ENCODE peak calls at places on chromosomes 7 and 10, in four cellular contexts. R is cardiac muscle cell, P is left ventricle myocardium inferior, H is pancreas. C is an unnamed sample. For H3K36me3, the result is how much of the 10 kb centered on the place peaks cover.

GRCh38 chr7:57417736-57418135 is 32.2 kb upstream of the ZNF716 start:
- DNase-seq in R (no peak), P (no peak), H (no peak), C (no peak)

GRCh38 chr10:3102721-3103410 is 35.5 kb downstream of the PFKP start:
- DNase-seq in R (peak), P (no peak), H (no peak), C (no peak)

GRCh38 chr7:47556511-47557180 is 25.3 kb downstream of the TNS3 start:
- DNase-seq in R (no peak), P (no peak), H (no peak), C (no peak)

GRCh38 chr10:118800920-118801319 is 46.1 kb upstream of the CACUL1 start:
- DNase-seq in R (peak), P (no peak), H (no peak), C (no peak)

GRCh38 chr7:127976056-127976455 is 55.2 kb downstream of the LRRC4 start:
- DNase-seq in R (peak), P (no peak), H (no peak), C (no peak)

GRCh38 chr10:72764151-72764550 is 72.2 kb downstream of the MCU start:
- DNase-seq in R (peak), P (no peak), H (no peak), C (peak)

GRCh38 chr7:141071260-141071854 is 2.5 kb upstream of the TMEM178B start:
- DNase-seq in R (peak), P (peak), H (peak), C (no peak)

GRCh38 chr10:100894589-100895294 is 18.0 kb upstream of the SLF2 start:
- DNase-seq in R (no peak), P (no peak), H (no peak), C (no peak)

GRCh38 chr7:158582089-158582456 is 5.5 kb downstream of the PTPRN2 start:
- DNase-seq in R (no peak), P (no peak), H (no peak), C (no peak)

GRCh38 chr7:87287738-87288341 is 57.6 kb upstream of the CROT start:
- DNase-seq in R (no peak), P (no peak), H (no peak), C (no peak)

GRCh38 chr10:23897864-23898263 is 311.1 kb upstream of the KIAA1217 start:
- DNase-seq in R (no peak), P (no peak), H (no peak), C (no peak)

GRCh38 chr7:95690367-95690947 is 81.9 kb upstream of the DYNC1I1 start:
- DNase-seq in R (peak), P (no peak), H (no peak), C (no peak)

DNA sequence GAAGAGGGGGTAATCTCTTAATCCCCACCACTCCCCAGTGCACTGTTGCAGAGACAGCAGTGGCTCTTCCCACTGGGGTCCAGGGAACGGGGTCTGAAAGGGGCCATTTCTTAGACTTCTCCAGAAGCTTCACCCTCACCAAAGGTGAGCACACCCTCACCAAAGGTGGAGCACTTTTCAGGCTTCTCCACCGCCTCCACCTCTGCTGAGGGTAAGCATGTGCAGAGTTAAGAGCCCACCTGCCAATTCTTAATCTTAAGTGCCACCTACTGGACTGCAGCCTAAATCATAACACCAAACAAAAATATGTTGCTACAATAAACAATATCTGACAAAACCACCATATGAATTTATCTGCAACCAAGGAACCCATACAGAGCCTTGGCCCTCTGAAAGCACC is 27.0 kb downstream of the SNX13 start:
- DNase-seq in R (no peak), P (no peak), H (no peak), C (no peak)
- TF ChIP-seq CTCF in R (no peak), P (no peak), H (no peak), C (no peak)

GRCh38 chr7:81845628-81846259 is 75.9 kb upstream of the HGF start:
- DNase-seq in R (peak), P (no peak), H (no peak), C (no peak)
- H3K4me3 ChIP-seq in R (no peak), P (peak), H (no peak), C (no peak)

GRCh38 chr7:135620980-135621850 is 41.1 kb upstream of the STMP1 start:
- DNase-seq in R (peak), P (no peak), H (peak), C (peak)
- H3K36me3 ChIP-seq in R (under half), P (half or more), H (under half), C (under half)

DNA sequence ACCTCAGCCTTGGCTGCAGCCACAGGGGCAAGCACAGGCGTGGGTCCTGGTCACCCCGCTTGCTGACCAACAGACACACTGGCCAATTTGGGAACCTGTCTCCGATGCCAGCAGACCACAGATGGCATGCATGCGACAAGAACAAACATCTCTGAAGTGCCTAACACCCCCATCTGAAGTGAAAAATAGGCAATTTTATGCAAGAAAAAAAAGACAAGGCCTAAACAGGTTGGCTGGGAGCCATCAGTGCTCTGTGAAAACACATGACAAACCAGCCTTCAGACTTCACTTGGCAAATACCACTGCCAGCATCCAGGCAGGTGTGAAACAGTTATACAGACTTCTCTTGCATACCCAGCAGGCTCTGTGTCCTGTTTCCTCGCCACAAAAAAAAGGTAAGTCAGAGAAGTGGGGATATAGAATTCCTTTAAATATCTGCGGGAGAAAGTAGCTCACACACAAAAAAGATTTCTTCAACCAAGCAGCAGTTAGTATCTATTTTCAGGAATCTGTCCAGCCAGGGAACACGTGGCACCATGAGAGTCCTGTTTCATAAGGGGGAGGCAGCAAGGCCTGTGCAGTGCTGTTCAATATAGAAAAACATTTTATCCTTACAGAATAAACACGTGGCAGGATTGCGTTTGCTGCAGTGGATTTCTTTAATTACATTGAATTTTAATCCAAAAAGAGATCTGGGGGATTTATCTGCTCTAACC is 293.4 kb upstream of the MKLN1 start:
- DNase-seq in R (no peak), P (no peak), H (no peak), C (no peak)
- TF ChIP-seq CTCF in R (no peak), P (no peak), H (no peak), C (no peak)

GRCh38 chr7:31335161-31335888 is 5.2 kb downstream of the NEUROD6 start:
- DNase-seq in R (peak), P (no peak), H (no peak), C (no peak)

GRCh38 chr7:31333301-31333700 is 7.2 kb downstream of the NEUROD6 start:
- DNase-seq in R (no peak), P (no peak), H (peak), C (no peak)

GRCh38 chr7:31340603-31341002 is at the start of gene NEUROD6:
- DNase-seq in R (no peak), P (no peak), H (no peak), C (no peak)

GRCh38 chr7:31336202-31337035 is 4.1 kb downstream of the NEUROD6 start:
- DNase-seq in R (no peak), P (no peak), H (peak), C (no peak)

DNA sequence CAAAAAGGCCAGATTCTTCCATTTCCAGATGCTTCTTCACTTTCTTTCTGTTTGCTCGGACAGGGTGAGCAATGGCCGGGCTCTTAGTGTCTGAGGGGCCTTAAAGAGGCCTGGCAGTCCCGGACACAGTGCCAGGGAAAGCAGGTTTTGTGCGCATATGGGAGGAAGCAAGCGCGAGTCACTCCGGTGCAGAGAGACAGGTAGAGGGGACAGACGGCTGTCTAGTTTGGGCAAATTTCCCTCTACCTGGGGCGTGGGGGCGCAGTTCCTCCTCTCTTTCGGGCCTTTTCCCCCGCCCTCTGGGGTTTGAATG is 4.7 kb downstream of the NEUROD6 start:
- DNase-seq in R (no peak), P (no peak), H (no peak), C (no peak)
- H3K4me3 ChIP-seq in R (peak), P (peak), H (no peak), C (no peak)